ENCODE peak calls at places on chromosomes 1 and 21, in ten cellular contexts. One of them, this sample, is unnamed.
A peak's percentile ranks its signal among the peaks of the same experiment; 100 is the strongest.

GRCh38 chr1:161180643-161181042 is 3.3 kb upstream of the B4GALT3 start:
- DNase-seq in MM.1S: peak; percentile 36
- DNase-seq in fibroblast of lung: no peak
- DNase-seq in K562: peak; percentile 62
- DNase-seq in heart right ventricle: no peak
- DNase-seq in A549: peak; percentile 33
- DNase-seq in HAP-1: no peak
- DNase-seq in body of pancreas: no peak
- DNase-seq in heart left ventricle: no peak
- DNase-seq in mucosa of descending colon: no peak
- DNase-seq in this sample: no peak

GRCh38 chr21:41659791-41660560 is 106.9 kb downstream of the RIPK4 start:
- DNase-seq in MM.1S: no peak
- DNase-seq in fibroblast of lung: peak; percentile 27
- DNase-seq in K562: no peak
- DNase-seq in heart right ventricle: no peak
- DNase-seq in A549: peak; percentile 63
- DNase-seq in HAP-1: no peak
- DNase-seq in body of pancreas: no peak
- DNase-seq in heart left ventricle: no peak
- DNase-seq in mucosa of descending colon: no peak
- DNase-seq in this sample: no peak

GRCh38 chr1:20472860-20473711 is 12.9 kb downstream of the CAMK2N1 start:
- DNase-seq in MM.1S: no peak
- DNase-seq in fibroblast of lung: peak; percentile 38
- DNase-seq in K562: peak; percentile 85
- DNase-seq in heart right ventricle: peak; percentile 69
- DNase-seq in A549: peak; percentile 87
- DNase-seq in HAP-1: peak; percentile 18
- DNase-seq in body of pancreas: peak; percentile 56
- DNase-seq in heart left ventricle: peak; percentile 69
- DNase-seq in mucosa of descending colon: peak; percentile 84
- DNase-seq in this sample: no peak

GRCh38 chr21:44298301-44298700 is 1.6 kb upstream of the PFKL start:
- DNase-seq in MM.1S: peak; percentile 69
- DNase-seq in fibroblast of lung: no peak
- DNase-seq in K562: peak; percentile 24
- DNase-seq in heart right ventricle: no peak
- DNase-seq in A549: no peak
- DNase-seq in HAP-1: no peak
- DNase-seq in body of pancreas: no peak
- DNase-seq in heart left ventricle: no peak
- DNase-seq in mucosa of descending colon: no peak
- DNase-seq in this sample: no peak

GRCh38 chr1:36516372-36517018 is 33.8 kb upstream of the CSF3R start:
- DNase-seq in MM.1S: peak; percentile 48
- DNase-seq in fibroblast of lung: peak; percentile 40
- DNase-seq in K562: peak; percentile 89
- DNase-seq in heart right ventricle: no peak
- DNase-seq in A549: peak; percentile 65
- DNase-seq in HAP-1: peak; percentile 67
- DNase-seq in body of pancreas: peak; percentile 64
- DNase-seq in heart left ventricle: peak; percentile 22
- DNase-seq in mucosa of descending colon: peak; percentile 48
- DNase-seq in this sample: peak; percentile 79

GRCh38 chr1:106995970-106996369 is 60.5 kb upstream of the PRMT6 start:
- DNase-seq in MM.1S: peak; percentile 76
- DNase-seq in fibroblast of lung: no peak
- DNase-seq in K562: no peak
- DNase-seq in heart right ventricle: no peak
- DNase-seq in A549: no peak
- DNase-seq in HAP-1: no peak
- DNase-seq in body of pancreas: no peak
- DNase-seq in heart left ventricle: no peak
- DNase-seq in mucosa of descending colon: no peak
- DNase-seq in this sample: no peak

GRCh38 chr1:70970407-70970806 is 77.2 kb downstream of the PTGER3 start:
- DNase-seq in MM.1S: no peak
- DNase-seq in fibroblast of lung: no peak
- DNase-seq in K562: peak; percentile 13
- DNase-seq in heart right ventricle: no peak
- DNase-seq in A549: no peak
- DNase-seq in HAP-1: no peak
- DNase-seq in body of pancreas: no peak
- DNase-seq in heart left ventricle: no peak
- DNase-seq in mucosa of descending colon: no peak
- DNase-seq in this sample: no peak

GRCh38 chr1:115867216-115867615 is 26.3 kb upstream of the NHLH2 start:
- DNase-seq in MM.1S: no peak
- DNase-seq in fibroblast of lung: no peak
- DNase-seq in K562: no peak
- DNase-seq in heart right ventricle: no peak
- DNase-seq in A549: peak; percentile 3
- DNase-seq in HAP-1: no peak
- DNase-seq in body of pancreas: no peak
- DNase-seq in heart left ventricle: no peak
- DNase-seq in mucosa of descending colon: no peak
- DNase-seq in this sample: no peak

DNA sequence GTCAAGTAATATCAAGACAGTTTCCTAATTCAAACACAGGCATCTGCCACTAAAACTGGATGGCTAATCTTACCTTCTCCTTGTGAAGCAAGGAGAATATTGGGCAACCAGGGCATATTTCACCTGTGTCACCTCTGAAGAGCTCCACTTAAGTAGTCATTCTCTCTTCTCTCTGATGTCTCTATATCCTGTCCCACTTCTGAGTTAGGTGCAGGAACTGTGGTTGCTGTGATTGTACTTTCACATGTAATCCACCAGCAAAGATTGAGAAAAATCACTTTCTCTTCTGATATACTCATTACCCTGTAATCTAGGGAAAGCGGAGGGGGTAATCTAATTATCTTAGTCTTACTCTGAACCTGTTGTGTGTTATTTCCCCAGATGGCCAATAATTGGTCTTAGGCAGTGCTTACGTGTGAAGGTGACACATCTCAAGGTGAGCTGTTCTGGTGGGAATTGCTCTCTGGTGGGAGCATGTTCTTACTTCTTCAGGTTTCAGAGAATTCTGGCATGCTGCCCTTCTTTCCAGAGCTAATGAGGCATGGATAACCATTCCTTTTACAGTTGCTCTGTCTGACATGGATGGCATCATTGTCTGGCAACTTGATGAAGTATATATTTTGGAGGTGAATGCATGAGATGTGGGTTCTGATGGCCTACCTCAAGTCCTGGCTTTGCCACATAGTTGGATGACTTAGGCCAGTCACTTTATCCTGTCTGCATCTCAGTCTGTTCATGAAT is 12.0 kb downstream of the XCL2 start:
- DNase-seq in MM.1S: no peak
- DNase-seq in fibroblast of lung: peak; percentile 24
- DNase-seq in K562: no peak
- DNase-seq in heart right ventricle: no peak
- DNase-seq in A549: no peak
- DNase-seq in HAP-1: no peak
- DNase-seq in body of pancreas: no peak
- DNase-seq in heart left ventricle: no peak
- DNase-seq in mucosa of descending colon: no peak
- DNase-seq in this sample: no peak
- H3K4me3 ChIP-seq in MM.1S: no peak overlapping the region
- H3K4me3 ChIP-seq in fibroblast of lung: no peak overlapping the region
- H3K4me3 ChIP-seq in K562: no peak overlapping the region
- H3K4me3 ChIP-seq in heart right ventricle: no peak overlapping the region
- H3K4me3 ChIP-seq in A549: no peak overlapping the region
- H3K4me3 ChIP-seq in HAP-1: no peak overlapping the region
- H3K4me3 ChIP-seq in body of pancreas: no peak overlapping the region
- H3K4me3 ChIP-seq in heart left ventricle: no peak overlapping the region
- H3K4me3 ChIP-seq in mucosa of descending colon: no peak overlapping the region
- H3K4me3 ChIP-seq in this sample: no peak overlapping the region

DNA sequence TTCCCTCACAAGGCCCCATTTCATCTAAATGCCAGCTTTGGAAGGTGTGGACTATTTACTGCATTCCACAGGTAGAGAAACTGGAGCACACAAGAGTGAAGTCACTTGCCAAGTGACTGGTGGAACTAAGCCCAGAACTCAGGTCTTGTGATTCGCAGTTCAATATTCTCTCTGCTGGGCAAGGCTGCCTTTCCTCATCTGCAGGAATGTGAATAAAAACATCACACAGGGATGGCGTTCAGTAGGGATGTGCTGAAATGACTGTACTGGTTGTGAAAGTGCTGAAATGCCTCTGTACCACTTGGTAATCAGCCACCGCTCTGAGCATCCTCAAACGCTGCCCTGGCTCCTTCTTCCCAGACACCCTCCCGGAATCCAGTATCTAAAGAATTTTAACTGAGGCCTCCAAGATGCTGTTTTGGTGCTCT is 145.6 kb downstream of the HIVEP3 start:
- DNase-seq in MM.1S: no peak
- DNase-seq in fibroblast of lung: peak; percentile 72
- DNase-seq in K562: no peak
- DNase-seq in heart right ventricle: no peak
- DNase-seq in A549: no peak
- DNase-seq in HAP-1: no peak
- DNase-seq in body of pancreas: peak; percentile 78
- DNase-seq in heart left ventricle: no peak
- DNase-seq in mucosa of descending colon: no peak
- DNase-seq in this sample: no peak
- H3K4me1 ChIP-seq in MM.1S: no peaks in the 10 kb centered on the region
- H3K4me1 ChIP-seq in fibroblast of lung: peaks cover 2% of the 10 kb centered on the region
- H3K4me1 ChIP-seq in K562: no peaks in the 10 kb centered on the region
- H3K4me1 ChIP-seq in heart right ventricle: peaks cover 13% of the 10 kb centered on the region
- H3K4me1 ChIP-seq in A549: no peaks in the 10 kb centered on the region
- H3K4me1 ChIP-seq in HAP-1: no peaks in the 10 kb centered on the region
- H3K4me1 ChIP-seq in body of pancreas: peaks cover 34% of the 10 kb centered on the region
- H3K4me1 ChIP-seq in heart left ventricle: no peaks in the 10 kb centered on the region
- H3K4me1 ChIP-seq in mucosa of descending colon: no peaks in the 10 kb centered on the region
- H3K4me1 ChIP-seq in this sample: peaks cover 43% of the 10 kb centered on the region

GRCh38 chr1:46169811-46170454 is 5.0 kb upstream of the TSPAN1 start:
- DNase-seq in MM.1S: no peak
- DNase-seq in fibroblast of lung: no peak
- DNase-seq in K562: no peak
- DNase-seq in heart right ventricle: no peak
- DNase-seq in A549: no peak
- DNase-seq in HAP-1: no peak
- DNase-seq in body of pancreas: no peak
- DNase-seq in heart left ventricle: no peak
- DNase-seq in mucosa of descending colon: no peak
- DNase-seq in this sample: no peak

GRCh38 chr1:46171872-46172271 is 3.0 kb upstream of the TSPAN1 start:
- DNase-seq in MM.1S: no peak
- DNase-seq in fibroblast of lung: no peak
- DNase-seq in K562: no peak
- DNase-seq in heart right ventricle: no peak
- DNase-seq in A549: no peak
- DNase-seq in HAP-1: no peak
- DNase-seq in body of pancreas: peak; percentile 69
- DNase-seq in heart left ventricle: no peak
- DNase-seq in mucosa of descending colon: peak; percentile 61
- DNase-seq in this sample: peak; percentile 85

GRCh38 chr1:46168463-46168862 is 6.4 kb upstream of the TSPAN1 start:
- DNase-seq in MM.1S: no peak
- DNase-seq in fibroblast of lung: no peak
- DNase-seq in K562: no peak
- DNase-seq in heart right ventricle: no peak
- DNase-seq in A549: no peak
- DNase-seq in HAP-1: no peak
- DNase-seq in body of pancreas: no peak
- DNase-seq in heart left ventricle: no peak
- DNase-seq in mucosa of descending colon: no peak
- DNase-seq in this sample: no peak

GRCh38 chr1:46171351-46171750 is 3.5 kb upstream of the TSPAN1 start:
- DNase-seq in MM.1S: no peak
- DNase-seq in fibroblast of lung: no peak
- DNase-seq in K562: no peak
- DNase-seq in heart right ventricle: peak; percentile 64
- DNase-seq in A549: no peak
- DNase-seq in HAP-1: no peak
- DNase-seq in body of pancreas: no peak
- DNase-seq in heart left ventricle: peak; percentile 72
- DNase-seq in mucosa of descending colon: no peak
- DNase-seq in this sample: peak; percentile 71

GRCh38 chr1:46166521-46167462 is 8.1 kb upstream of the TSPAN1 start:
- DNase-seq in MM.1S: no peak
- DNase-seq in fibroblast of lung: no peak
- DNase-seq in K562: no peak
- DNase-seq in heart right ventricle: peak; percentile 74
- DNase-seq in A549: no peak
- DNase-seq in HAP-1: no peak
- DNase-seq in body of pancreas: peak; percentile 26
- DNase-seq in heart left ventricle: peak; percentile 84
- DNase-seq in mucosa of descending colon: peak; percentile 47
- DNase-seq in this sample: peak; percentile 76
- H3K4me3 ChIP-seq in MM.1S: no peak overlapping the region
- H3K4me3 ChIP-seq in fibroblast of lung: peak overlapping the region; percentile 33
- H3K4me3 ChIP-seq in K562: no peak overlapping the region
- H3K4me3 ChIP-seq in heart right ventricle: peak overlapping the region; percentile 56
- H3K4me3 ChIP-seq in A549: no peak overlapping the region
- H3K4me3 ChIP-seq in HAP-1: no peak overlapping the region
- H3K4me3 ChIP-seq in body of pancreas: no peak overlapping the region
- H3K4me3 ChIP-seq in heart left ventricle: peak overlapping the region; percentile 40
- H3K4me3 ChIP-seq in mucosa of descending colon: no peak overlapping the region
- H3K4me3 ChIP-seq in this sample: peak overlapping the region; percentile 53

GRCh38 chr21:35023396-35024070 is 25.6 kb downstream of the RUNX1 start:
- DNase-seq in MM.1S: no peak
- DNase-seq in fibroblast of lung: no peak
- DNase-seq in K562: no peak
- DNase-seq in heart right ventricle: no peak
- DNase-seq in A549: no peak
- DNase-seq in HAP-1: no peak
- DNase-seq in body of pancreas: no peak
- DNase-seq in heart left ventricle: no peak
- DNase-seq in mucosa of descending colon: no peak
- DNase-seq in this sample: no peak

GRCh38 chr21:35020902-35021301 is 28.2 kb downstream of the RUNX1 start:
- DNase-seq in MM.1S: no peak
- DNase-seq in fibroblast of lung: peak; percentile 60
- DNase-seq in K562: no peak
- DNase-seq in heart right ventricle: no peak
- DNase-seq in A549: no peak
- DNase-seq in HAP-1: no peak
- DNase-seq in body of pancreas: no peak
- DNase-seq in heart left ventricle: no peak
- DNase-seq in mucosa of descending colon: no peak
- DNase-seq in this sample: no peak

GRCh38 chr21:35019631-35020032 is 29.5 kb downstream of the RUNX1 start:
- DNase-seq in MM.1S: no peak
- DNase-seq in fibroblast of lung: no peak
- DNase-seq in K562: no peak
- DNase-seq in heart right ventricle: no peak
- DNase-seq in A549: peak; percentile 37
- DNase-seq in HAP-1: no peak
- DNase-seq in body of pancreas: peak; percentile 73
- DNase-seq in heart left ventricle: no peak
- DNase-seq in mucosa of descending colon: peak; percentile 85
- DNase-seq in this sample: no peak

GRCh38 chr21:35021546-35021945 is 27.6 kb downstream of the RUNX1 start:
- DNase-seq in MM.1S: no peak
- DNase-seq in fibroblast of lung: no peak
- DNase-seq in K562: no peak
- DNase-seq in heart right ventricle: no peak
- DNase-seq in A549: no peak
- DNase-seq in HAP-1: no peak
- DNase-seq in body of pancreas: no peak
- DNase-seq in heart left ventricle: no peak
- DNase-seq in mucosa of descending colon: no peak
- DNase-seq in this sample: no peak

GRCh38 chr21:35020446-35020845 is 28.7 kb downstream of the RUNX1 start:
- DNase-seq in MM.1S: no peak
- DNase-seq in fibroblast of lung: no peak
- DNase-seq in K562: no peak
- DNase-seq in heart right ventricle: no peak
- DNase-seq in A549: no peak
- DNase-seq in HAP-1: no peak
- DNase-seq in body of pancreas: no peak
- DNase-seq in heart left ventricle: no peak
- DNase-seq in mucosa of descending colon: no peak
- DNase-seq in this sample: no peak
- H3K4me1 ChIP-seq in MM.1S: peaks cover 11% of the 10 kb centered on the region
- H3K4me1 ChIP-seq in fibroblast of lung: no peaks in the 10 kb centered on the region
- H3K4me1 ChIP-seq in K562: peaks cover 28% of the 10 kb centered on the region
- H3K4me1 ChIP-seq in heart right ventricle: no peaks in the 10 kb centered on the region
- H3K4me1 ChIP-seq in A549: peaks cover 23% of the 10 kb centered on the region
- H3K4me1 ChIP-seq in HAP-1: no peaks in the 10 kb centered on the region
- H3K4me1 ChIP-seq in body of pancreas: peaks cover 15% of the 10 kb centered on the region
- H3K4me1 ChIP-seq in heart left ventricle: no peaks in the 10 kb centered on the region
- H3K4me1 ChIP-seq in mucosa of descending colon: peaks cover 44% of the 10 kb centered on the region
- H3K4me1 ChIP-seq in this sample: no peaks in the 10 kb centered on the region

This sample was measured in upper lobe of right lung.